ENCODE peak calls at places on chromosomes 16 and 17, in seven cellular contexts. I is sigmoid colon, Z is thyroid gland, W is left ventricle myocardium inferior, B is cardiac muscle cell, X is lower lobe of right lung, L is tibial nerve. R is an unnamed sample. For H3K4me1, the result is how much of the 10 kb centered on the place peaks cover.

GRCh38 chr16:66534376-66534799 is 15.5 kb downstream of the TK2 start:
- DNase-seq in X (no peak), L (no peak), Z (no peak), I (no peak), W (no peak), B (no peak), R (no peak)

GRCh38 chr16:68607443-68607842 is 37.7 kb upstream of the CDH3 start:
- DNase-seq in I (no peak), L (no peak), W (no peak), B (no peak), X (no peak), Z (no peak), R (no peak)

GRCh38 chr17:42101513-42102292 is 3.4 kb upstream of the ZNF385C start:
- DNase-seq in L (peak), Z (no peak), B (peak), W (peak), I (peak), X (peak), R (no peak)

GRCh38 chr16:86578056-86578455 is 293 bp upstream of the FOXL1 start:
- DNase-seq in W (no peak), B (no peak), L (peak), Z (no peak), I (no peak), X (no peak), R (no peak)

GRCh38 chr16:9185396-9185795 is 94.0 kb downstream of the HAPSTR1 start:
- DNase-seq in I (no peak), Z (no peak), L (no peak), B (no peak), X (no peak), W (no peak), R (no peak)

GRCh38 chr16:47848481-47849109 is 307.2 kb downstream of the ABCC12 start:
- DNase-seq in L (no peak), B (peak), Z (no peak), W (no peak), X (no peak), I (no peak), R (peak)

GRCh38 chr16:31451681-31452351 is 7.5 kb upstream of the ARMC5 start:
- DNase-seq in B (peak), X (no peak), Z (peak), L (no peak), I (peak), W (peak), R (no peak)

GRCh38 chr16:15523092-15523541 is 88.7 kb downstream of the BMERB1 start:
- DNase-seq in I (no peak), W (peak), Z (no peak), L (peak), X (peak), B (no peak), R (no peak)

GRCh38 chr17:37177234-37177633 is 198.6 kb upstream of the C17orf78 start:
- DNase-seq in Z (no peak), I (no peak), X (no peak), L (no peak), W (no peak), B (no peak), R (no peak)

GRCh38 chr16:57444711-57445110 is 2.5 kb downstream of the CIAPIN1 start:
- DNase-seq in W (no peak), I (no peak), X (no peak), Z (no peak), L (no peak), B (peak), R (no peak)

GRCh38 chr17:2710804-2711607 is 558 bp downstream of the CLUH start:
- DNase-seq in L (no peak), B (no peak), X (peak), Z (no peak), I (peak), W (no peak), R (no peak)

GRCh38 chr16:85365120-85365519 is 248.0 kb upstream of the GSE1 start:
- DNase-seq in Z (no peak), B (no peak), X (no peak), I (no peak), L (no peak), W (no peak), R (no peak)

GRCh38 chr16:50210266-50211038 is 55.9 kb upstream of the ADCY7 start:
- DNase-seq in W (peak), L (peak), X (peak), Z (peak), I (peak), B (peak), R (no peak)

GRCh38 chr17:40346061-40346767 is 18.3 kb downstream of the GJD3 start:
- DNase-seq in Z (no peak), W (no peak), L (no peak), X (no peak), B (no peak), I (no peak), R (no peak)

GRCh38 chr17:46979023-46979870 is at the start of gene RPRML:
- DNase-seq in X (peak), I (no peak), B (peak), Z (peak), W (peak), L (no peak), R (no peak)

GRCh38 chr16:85285681-85286065 is 173.4 kb upstream of the CIBAR2 start:
- DNase-seq in Z (no peak), L (no peak), B (no peak), I (no peak), X (no peak), W (no peak), R (no peak)

GRCh38 chr17:9645858-9646555 is 690 bp downstream of the USP43 start:
- DNase-seq in W (peak), B (peak), X (peak), L (no peak), Z (peak), I (no peak), R (no peak)

GRCh38 chr17:45925311-45925710 is 31.0 kb downstream of the MAPT start:
- DNase-seq in L (no peak), Z (no peak), X (no peak), B (no peak), I (no peak), W (no peak), R (no peak)

GRCh38 chr17:37391146-37391545 is 15.4 kb downstream of the C17orf78 start:
- DNase-seq in B (no peak), W (no peak), L (no peak), X (no peak), I (no peak), Z (no peak), R (no peak)

GRCh38 chr17:34291721-34292348 is 6.3 kb downstream of the CCL11 start:
- DNase-seq in B (no peak), W (no peak), L (no peak), X (no peak), Z (no peak), I (no peak), R (no peak)

GRCh38 chr16:71865173-71865863 is 18.7 kb downstream of the ZNF821 start:
- DNase-seq in Z (no peak), B (no peak), X (no peak), L (no peak), W (no peak), I (no peak), R (no peak)

GRCh38 chr17:52157603-52158449 is 688 bp downstream of the CA10 start:
- DNase-seq in L (no peak), I (no peak), W (no peak), Z (no peak), B (no peak), X (no peak), R (no peak)

GRCh38 chr16:75087040-75087979 is 29.3 kb downstream of the LDHD start:
- DNase-seq in L (no peak), X (no peak), Z (peak), B (peak), W (peak), I (peak), R (no peak)

GRCh38 chr17:77419547-77420475 is 279.0 kb downstream of the SEC14L1 start:
- DNase-seq in I (peak), Z (no peak), L (no peak), X (no peak), B (no peak), W (no peak), R (no peak)
- H3K4me1 ChIP-seq in I (half or more), Z (under half), L (half or more), X (half or more), B (under half), W (half or more), R (half or more)

GRCh38 chr16:70295634-70296033 is 3.4 kb upstream of the DDX19B start:
- DNase-seq in I (no peak), W (no peak), X (no peak), Z (no peak), B (no peak), L (no peak), R (no peak)

GRCh38 chr16:70294385-70295029 is 4.5 kb upstream of the DDX19B start:
- DNase-seq in L (no peak), I (peak), W (no peak), Z (no peak), X (no peak), B (no peak), R (no peak)

GRCh38 chr16:70301121-70301520 is 2.1 kb downstream of the DDX19B start:
- DNase-seq in X (no peak), W (no peak), Z (no peak), B (no peak), L (no peak), I (no peak), R (no peak)

GRCh38 chr16:70302745-70303144 is 3.8 kb downstream of the DDX19B start:
- DNase-seq in W (no peak), X (no peak), B (no peak), L (no peak), Z (no peak), I (no peak), R (no peak)

GRCh38 chr16:70298988-70299938 is at the start of gene DDX19B:
- DNase-seq in Z (peak), X (peak), L (peak), I (peak), W (peak), B (peak), R (peak)
- TF ChIP-seq CTCF in Z (no peak), X (peak), L (no peak), I (peak), W (no peak), B (peak), R (peak)

DNA sequence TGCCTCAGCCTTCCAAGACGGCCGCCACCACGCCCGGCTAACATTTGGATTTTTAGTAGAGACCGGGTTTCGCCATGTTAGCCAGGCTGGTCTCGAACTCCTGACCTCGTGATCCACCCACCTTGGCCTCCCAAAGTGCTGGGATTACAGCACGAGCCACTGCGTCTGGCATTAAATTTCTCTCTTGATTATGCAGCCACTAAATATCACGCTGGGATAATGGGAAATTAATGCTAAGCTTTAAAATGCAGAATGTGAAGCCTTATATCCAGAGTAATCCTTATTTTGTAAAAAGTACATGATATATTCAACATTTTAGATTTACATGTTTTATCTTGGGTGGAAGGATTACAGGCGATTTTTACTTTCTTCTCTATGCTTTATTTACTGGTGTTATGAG is 89.2 kb downstream of the ANKRD11 start:
- DNase-seq in I (no peak), X (no peak), W (no peak), Z (no peak), B (no peak), L (no peak), R (no peak)
- H3K4me1 ChIP-seq in I (under half), X (under half), W (half or more), Z (under half), B (under half), L (under half), R (under half)

GRCh38 chr17:61391595-61392291 is 7.9 kb upstream of the TBX2 start:
- DNase-seq in I (no peak), Z (no peak), X (no peak), W (no peak), B (no peak), L (no peak), R (no peak)

GRCh38 chr17:61392679-61393078 is 7.0 kb upstream of the TBX2 start:
- DNase-seq in Z (no peak), L (no peak), B (no peak), W (no peak), I (no peak), X (no peak), R (no peak)

GRCh38 chr17:61394630-61395408 is 4.8 kb upstream of the TBX2 start:
- DNase-seq in W (no peak), X (peak), Z (no peak), I (no peak), B (no peak), L (no peak), R (no peak)

GRCh38 chr17:61393904-61394629 is 5.6 kb upstream of the TBX2 start:
- DNase-seq in I (no peak), B (peak), L (no peak), Z (no peak), W (no peak), X (peak), R (no peak)

GRCh38 chr17:61393550-61393903 is 6.1 kb upstream of the TBX2 start:
- DNase-seq in Z (no peak), I (no peak), X (no peak), L (no peak), B (no peak), W (no peak), R (no peak)
- TF ChIP-seq CTCF in Z (no peak), I (no peak), X (peak), L (no peak), B (peak), W (no peak), R (no peak)